ENCODE peak calls at places on chromosome 7, in six cellular contexts. One of them, this sample, is unnamed.

GRCh38 chr7:142866361-142867096 is 11.7 kb downstream of the EPHB6 start:
- DNase-seq in iris pigment epithelial cell: peak
- DNase-seq in A549: peak
- DNase-seq in BE2C: peak
- DNase-seq in ovary: peak
- DNase-seq in CD8-positive, alpha-beta T cell: no peak
- DNase-seq in this sample: no peak

GRCh38 chr7:152636436-152636835 is 39.5 kb downstream of the XRCC2 start:
- DNase-seq in ovary: no peak
- DNase-seq in iris pigment epithelial cell: no peak
- DNase-seq in CD8-positive, alpha-beta T cell: no peak
- DNase-seq in A549: no peak
- DNase-seq in BE2C: no peak
- DNase-seq in this sample: no peak

GRCh38 chr7:99644436-99644835 is 27.7 kb downstream of the ZSCAN25 start:
- DNase-seq in CD8-positive, alpha-beta T cell: no peak
- DNase-seq in BE2C: no peak
- DNase-seq in iris pigment epithelial cell: no peak
- DNase-seq in ovary: no peak
- DNase-seq in A549: no peak
- DNase-seq in this sample: no peak

GRCh38 chr7:45484094-45484493 is 90.1 kb upstream of the ADCY1 start:
- DNase-seq in CD8-positive, alpha-beta T cell: no peak
- DNase-seq in iris pigment epithelial cell: no peak
- DNase-seq in BE2C: no peak
- DNase-seq in ovary: no peak
- DNase-seq in A549: no peak
- DNase-seq in this sample: no peak

GRCh38 chr7:9575716-9576115 is 1142.3 kb downstream of the NXPH1 start:
- DNase-seq in BE2C: no peak
- DNase-seq in ovary: no peak
- DNase-seq in iris pigment epithelial cell: no peak
- DNase-seq in CD8-positive, alpha-beta T cell: no peak
- DNase-seq in A549: no peak
- DNase-seq in this sample: no peak

GRCh38 chr7:41466760-41467384 is 236.0 kb downstream of the INHBA start:
- DNase-seq in CD8-positive, alpha-beta T cell: no peak
- DNase-seq in A549: no peak
- DNase-seq in ovary: no peak
- DNase-seq in BE2C: no peak
- DNase-seq in iris pigment epithelial cell: no peak
- DNase-seq in this sample: no peak

GRCh38 chr7:141072548-141073172 is 1.2 kb upstream of the TMEM178B start:
- DNase-seq in ovary: peak
- DNase-seq in A549: peak
- DNase-seq in iris pigment epithelial cell: peak
- DNase-seq in CD8-positive, alpha-beta T cell: no peak
- DNase-seq in BE2C: peak
- DNase-seq in this sample: peak

GRCh38 chr7:91348686-91349085 is 84.5 kb downstream of the FZD1 start:
- DNase-seq in iris pigment epithelial cell: peak
- DNase-seq in A549: no peak
- DNase-seq in ovary: no peak
- DNase-seq in BE2C: no peak
- DNase-seq in CD8-positive, alpha-beta T cell: no peak
- DNase-seq in this sample: no peak

This sample was measured in dorsolateral prefrontal cortex.